ENCODE peak calls at places on chromosomes 11 and 22, in ten cellular contexts. One of them, this sample, is unnamed.

GRCh38 chr22:29306175-29306829 is at the start of gene GAS2L1:
- DNase-seq in cardiac muscle cell: peak; percentile 88
- DNase-seq in HCT116: peak; percentile 51
- DNase-seq in mesendoderm: peak; percentile 92
- DNase-seq in lower leg skin: peak; percentile 83
- DNase-seq in coronary artery: peak; percentile 91
- DNase-seq in pancreas: peak; percentile 89
- DNase-seq in naive thymus-derived CD4-positive, alpha-beta T cell: no peak
- DNase-seq in neural progenitor cell: peak; percentile 81
- DNase-seq in SJCRH30: peak; percentile 86
- DNase-seq in this sample: peak; percentile 95

GRCh38 chr11:15770798-15771414 is 585.4 kb downstream of the SOX6 start:
- DNase-seq in cardiac muscle cell: peak; percentile 66
- DNase-seq in HCT116: peak; percentile 13
- DNase-seq in mesendoderm: peak; percentile 77
- DNase-seq in lower leg skin: no peak
- DNase-seq in coronary artery: no peak
- DNase-seq in pancreas: no peak
- DNase-seq in naive thymus-derived CD4-positive, alpha-beta T cell: no peak
- DNase-seq in neural progenitor cell: peak; percentile 61
- DNase-seq in SJCRH30: peak; percentile 70
- DNase-seq in this sample: peak; percentile 57

GRCh38 chr11:133724116-133724515 is 121.2 kb downstream of the SPATA19 start:
- DNase-seq in cardiac muscle cell: no peak
- DNase-seq in HCT116: no peak
- DNase-seq in mesendoderm: no peak
- DNase-seq in lower leg skin: no peak
- DNase-seq in coronary artery: no peak
- DNase-seq in pancreas: no peak
- DNase-seq in naive thymus-derived CD4-positive, alpha-beta T cell: no peak
- DNase-seq in neural progenitor cell: no peak
- DNase-seq in SJCRH30: no peak
- DNase-seq in this sample: no peak

GRCh38 chr11:130609121-130610035 is 160.9 kb downstream of the ADAMTS15 start:
- DNase-seq in cardiac muscle cell: peak; percentile 95
- DNase-seq in HCT116: no peak
- DNase-seq in mesendoderm: peak; percentile 40
- DNase-seq in lower leg skin: peak; percentile 91
- DNase-seq in coronary artery: peak; percentile 97
- DNase-seq in pancreas: no peak
- DNase-seq in naive thymus-derived CD4-positive, alpha-beta T cell: no peak
- DNase-seq in neural progenitor cell: no peak
- DNase-seq in SJCRH30: no peak
- DNase-seq in this sample: peak; percentile 96

GRCh38 chr11:48169706-48170105 is 46.9 kb upstream of the OR4B1 start:
- DNase-seq in cardiac muscle cell: peak; percentile 73
- DNase-seq in HCT116: no peak
- DNase-seq in mesendoderm: no peak
- DNase-seq in lower leg skin: no peak
- DNase-seq in coronary artery: no peak
- DNase-seq in pancreas: no peak
- DNase-seq in naive thymus-derived CD4-positive, alpha-beta T cell: no peak
- DNase-seq in neural progenitor cell: no peak
- DNase-seq in SJCRH30: no peak
- DNase-seq in this sample: peak; percentile 80

GRCh38 chr11:50182486-50182885 is 149.8 kb downstream of the OR4C45 start:
- DNase-seq in cardiac muscle cell: no peak
- DNase-seq in HCT116: no peak
- DNase-seq in mesendoderm: no peak
- DNase-seq in lower leg skin: no peak
- DNase-seq in coronary artery: no peak
- DNase-seq in pancreas: no peak
- DNase-seq in naive thymus-derived CD4-positive, alpha-beta T cell: no peak
- DNase-seq in neural progenitor cell: no peak
- DNase-seq in SJCRH30: no peak
- DNase-seq in this sample: no peak

GRCh38 chr22:40107244-40107643 is 70.5 kb upstream of the TNRC6B start:
- DNase-seq in cardiac muscle cell: no peak
- DNase-seq in HCT116: no peak
- DNase-seq in mesendoderm: no peak
- DNase-seq in lower leg skin: no peak
- DNase-seq in coronary artery: no peak
- DNase-seq in pancreas: no peak
- DNase-seq in naive thymus-derived CD4-positive, alpha-beta T cell: no peak
- DNase-seq in neural progenitor cell: no peak
- DNase-seq in SJCRH30: no peak
- DNase-seq in this sample: no peak

GRCh38 chr11:129593098-129593497 is 217.4 kb downstream of the BARX2 start:
- DNase-seq in cardiac muscle cell: no peak
- DNase-seq in HCT116: no peak
- DNase-seq in mesendoderm: peak; percentile 92
- DNase-seq in lower leg skin: peak; percentile 75
- DNase-seq in coronary artery: no peak
- DNase-seq in pancreas: no peak
- DNase-seq in naive thymus-derived CD4-positive, alpha-beta T cell: no peak
- DNase-seq in neural progenitor cell: peak; percentile 11
- DNase-seq in SJCRH30: no peak
- DNase-seq in this sample: no peak

GRCh38 chr22:45977003-45977395 is at the start of gene WNT7B:
- DNase-seq in cardiac muscle cell: no peak
- DNase-seq in HCT116: peak; percentile 33
- DNase-seq in mesendoderm: peak; percentile 36
- DNase-seq in lower leg skin: no peak
- DNase-seq in coronary artery: no peak
- DNase-seq in pancreas: peak; percentile 72
- DNase-seq in naive thymus-derived CD4-positive, alpha-beta T cell: no peak
- DNase-seq in neural progenitor cell: peak; percentile 72
- DNase-seq in SJCRH30: no peak
- DNase-seq in this sample: no peak

GRCh38 chr11:129787518-129787917 is 28.1 kb upstream of the TMEM45B start:
- DNase-seq in cardiac muscle cell: no peak
- DNase-seq in HCT116: no peak
- DNase-seq in mesendoderm: no peak
- DNase-seq in lower leg skin: no peak
- DNase-seq in coronary artery: no peak
- DNase-seq in pancreas: no peak
- DNase-seq in naive thymus-derived CD4-positive, alpha-beta T cell: no peak
- DNase-seq in neural progenitor cell: no peak
- DNase-seq in SJCRH30: no peak
- DNase-seq in this sample: no peak

GRCh38 chr11:18669211-18669593 is 29.4 kb upstream of the TMEM86A start:
- DNase-seq in cardiac muscle cell: no peak
- DNase-seq in HCT116: peak; percentile 46
- DNase-seq in mesendoderm: no peak
- DNase-seq in lower leg skin: no peak
- DNase-seq in coronary artery: no peak
- DNase-seq in pancreas: no peak
- DNase-seq in naive thymus-derived CD4-positive, alpha-beta T cell: no peak
- DNase-seq in neural progenitor cell: no peak
- DNase-seq in SJCRH30: no peak
- DNase-seq in this sample: no peak

GRCh38 chr22:34567367-34567766 is 498.6 kb upstream of the ISX start:
- DNase-seq in cardiac muscle cell: no peak
- DNase-seq in HCT116: no peak
- DNase-seq in mesendoderm: peak; percentile 19
- DNase-seq in lower leg skin: no peak
- DNase-seq in coronary artery: no peak
- DNase-seq in pancreas: no peak
- DNase-seq in naive thymus-derived CD4-positive, alpha-beta T cell: no peak
- DNase-seq in neural progenitor cell: no peak
- DNase-seq in SJCRH30: no peak
- DNase-seq in this sample: no peak

GRCh38 chr11:10845589-10845988 is 12.3 kb downstream of the ZBED5 start:
- DNase-seq in cardiac muscle cell: no peak
- DNase-seq in HCT116: no peak
- DNase-seq in mesendoderm: no peak
- DNase-seq in lower leg skin: no peak
- DNase-seq in coronary artery: no peak
- DNase-seq in pancreas: no peak
- DNase-seq in naive thymus-derived CD4-positive, alpha-beta T cell: no peak
- DNase-seq in neural progenitor cell: no peak
- DNase-seq in SJCRH30: no peak
- DNase-seq in this sample: no peak

GRCh38 chr11:10846664-10847063 is 11.2 kb downstream of the ZBED5 start:
- DNase-seq in cardiac muscle cell: no peak
- DNase-seq in HCT116: no peak
- DNase-seq in mesendoderm: no peak
- DNase-seq in lower leg skin: no peak
- DNase-seq in coronary artery: no peak
- DNase-seq in pancreas: no peak
- DNase-seq in naive thymus-derived CD4-positive, alpha-beta T cell: no peak
- DNase-seq in neural progenitor cell: no peak
- DNase-seq in SJCRH30: no peak
- DNase-seq in this sample: no peak

GRCh38 chr11:10844816-10845215 is 13.0 kb downstream of the ZBED5 start:
- DNase-seq in cardiac muscle cell: no peak
- DNase-seq in HCT116: no peak
- DNase-seq in mesendoderm: no peak
- DNase-seq in lower leg skin: no peak
- DNase-seq in coronary artery: no peak
- DNase-seq in pancreas: no peak
- DNase-seq in naive thymus-derived CD4-positive, alpha-beta T cell: no peak
- DNase-seq in neural progenitor cell: no peak
- DNase-seq in SJCRH30: no peak
- DNase-seq in this sample: no peak

GRCh38 chr11:10844364-10844763 is 13.5 kb downstream of the ZBED5 start:
- DNase-seq in cardiac muscle cell: no peak
- DNase-seq in HCT116: no peak
- DNase-seq in mesendoderm: no peak
- DNase-seq in lower leg skin: no peak
- DNase-seq in coronary artery: no peak
- DNase-seq in pancreas: no peak
- DNase-seq in naive thymus-derived CD4-positive, alpha-beta T cell: no peak
- DNase-seq in neural progenitor cell: no peak
- DNase-seq in SJCRH30: no peak
- DNase-seq in this sample: no peak

DNA sequence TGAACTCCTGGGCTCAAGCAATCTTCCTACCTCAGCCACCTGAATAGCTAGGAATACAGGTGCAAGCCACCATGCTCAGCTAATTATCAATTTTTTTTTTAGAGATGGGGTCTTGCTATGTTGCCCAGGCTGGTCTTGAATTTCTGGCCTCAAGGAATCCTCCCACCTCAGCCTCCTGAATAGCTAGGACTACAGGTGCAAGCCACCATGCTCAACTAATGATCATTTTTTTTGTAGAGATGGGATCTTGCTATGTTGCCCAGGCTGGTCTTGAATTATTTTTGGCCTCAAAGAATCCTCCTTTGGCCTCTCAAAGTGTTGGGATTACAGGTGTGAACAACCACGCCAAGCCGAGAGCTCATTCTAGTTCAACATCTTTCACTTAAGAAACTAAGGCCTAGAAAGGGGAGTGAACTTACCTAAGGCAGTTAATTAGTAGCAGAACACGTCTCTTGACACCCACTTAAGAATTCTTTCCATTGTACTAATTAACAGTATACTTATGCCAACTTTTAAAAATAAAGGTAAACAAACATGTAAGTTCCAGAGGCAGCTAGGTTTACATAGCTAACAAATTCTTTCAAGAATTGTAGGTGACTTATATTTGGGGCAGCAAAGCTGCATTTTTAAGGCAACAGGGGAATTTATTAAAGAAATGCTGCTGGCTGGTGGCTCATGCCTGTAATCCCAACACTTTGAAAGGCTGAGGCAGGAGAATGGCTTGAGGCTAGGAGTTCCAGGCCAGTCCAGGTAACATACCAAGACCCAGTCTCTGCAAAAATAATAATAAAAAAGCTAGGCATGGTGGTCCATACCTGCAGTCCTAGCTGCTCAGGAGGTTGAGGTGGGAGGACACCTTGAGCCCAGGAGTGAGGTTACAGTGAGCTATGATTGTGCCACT is 9.6 kb downstream of the ZBED5 start:
- DNase-seq in cardiac muscle cell: no peak
- DNase-seq in HCT116: no peak
- DNase-seq in mesendoderm: no peak
- DNase-seq in lower leg skin: no peak
- DNase-seq in coronary artery: no peak
- DNase-seq in pancreas: no peak
- DNase-seq in naive thymus-derived CD4-positive, alpha-beta T cell: no peak
- DNase-seq in neural progenitor cell: no peak
- DNase-seq in SJCRH30: no peak
- DNase-seq in this sample: no peak
- H3K4me3 ChIP-seq in cardiac muscle cell: no peak overlapping the region
- H3K4me3 ChIP-seq in HCT116: no peak overlapping the region
- H3K4me3 ChIP-seq in mesendoderm: no peak overlapping the region
- H3K4me3 ChIP-seq in lower leg skin: no peak overlapping the region
- H3K4me3 ChIP-seq in coronary artery: no peak overlapping the region
- H3K4me3 ChIP-seq in pancreas: no peak overlapping the region
- H3K4me3 ChIP-seq in naive thymus-derived CD4-positive, alpha-beta T cell: no peak overlapping the region
- H3K4me3 ChIP-seq in neural progenitor cell: no peak overlapping the region
- H3K4me3 ChIP-seq in SJCRH30: no peak overlapping the region
- H3K4me3 ChIP-seq in this sample: no peak overlapping the region

DNA sequence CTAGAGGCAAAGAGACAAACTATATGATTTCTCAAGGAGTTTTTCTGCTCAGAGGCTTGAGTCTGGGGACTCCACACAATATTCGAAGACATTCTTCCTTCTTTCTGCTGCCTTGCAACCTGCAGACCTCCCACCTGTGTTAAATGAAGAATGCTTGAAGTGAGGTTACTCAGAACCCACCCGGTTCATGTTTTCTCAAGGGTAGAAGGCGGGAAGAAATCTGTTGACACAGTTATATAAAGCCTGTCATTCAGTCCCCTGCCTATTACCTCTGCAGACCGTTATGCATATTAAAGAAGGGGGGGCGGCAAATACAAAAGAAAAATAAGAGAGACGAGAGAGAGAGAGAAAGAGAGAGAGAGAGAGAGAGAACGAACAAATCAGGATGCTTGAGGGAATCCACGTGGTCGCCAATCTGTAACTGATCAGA is 2.2 kb upstream of the KMT2A start:
- DNase-seq in cardiac muscle cell: peak; percentile 48
- DNase-seq in HCT116: no peak
- DNase-seq in mesendoderm: no peak
- DNase-seq in lower leg skin: no peak
- DNase-seq in coronary artery: no peak
- DNase-seq in pancreas: no peak
- DNase-seq in naive thymus-derived CD4-positive, alpha-beta T cell: peak; percentile 50
- DNase-seq in neural progenitor cell: no peak
- DNase-seq in SJCRH30: no peak
- DNase-seq in this sample: no peak
- H3K4me3 ChIP-seq in cardiac muscle cell: peak overlapping the region; percentile 99
- H3K4me3 ChIP-seq in HCT116: no peak overlapping the region
- H3K4me3 ChIP-seq in mesendoderm: no peak overlapping the region
- H3K4me3 ChIP-seq in lower leg skin: no peak overlapping the region
- H3K4me3 ChIP-seq in coronary artery: peak overlapping the region; percentile 92
- H3K4me3 ChIP-seq in pancreas: peak overlapping the region; percentile 99
- H3K4me3 ChIP-seq in naive thymus-derived CD4-positive, alpha-beta T cell: peak overlapping the region; percentile 91
- H3K4me3 ChIP-seq in neural progenitor cell: peak overlapping the region; percentile 99
- H3K4me3 ChIP-seq in SJCRH30: peak overlapping the region; percentile 98
- H3K4me3 ChIP-seq in this sample: peak overlapping the region; percentile 84

GRCh38 chr11:3795131-3796092 is 1.9 kb downstream of the NUP98 start:
- DNase-seq in cardiac muscle cell: no peak
- DNase-seq in HCT116: no peak
- DNase-seq in mesendoderm: no peak
- DNase-seq in lower leg skin: no peak
- DNase-seq in coronary artery: no peak
- DNase-seq in pancreas: no peak
- DNase-seq in naive thymus-derived CD4-positive, alpha-beta T cell: no peak
- DNase-seq in neural progenitor cell: no peak
- DNase-seq in SJCRH30: no peak
- DNase-seq in this sample: no peak
- H3K4me3 ChIP-seq in cardiac muscle cell: peak overlapping the region; percentile 41
- H3K4me3 ChIP-seq in HCT116: peak overlapping the region; percentile 100
- H3K4me3 ChIP-seq in mesendoderm: peak overlapping the region; percentile 92
- H3K4me3 ChIP-seq in lower leg skin: no peak overlapping the region
- H3K4me3 ChIP-seq in coronary artery: peak overlapping the region; percentile 92
- H3K4me3 ChIP-seq in pancreas: peak overlapping the region; percentile 99
- H3K4me3 ChIP-seq in naive thymus-derived CD4-positive, alpha-beta T cell: peak overlapping the region; percentile 96
- H3K4me3 ChIP-seq in neural progenitor cell: peak overlapping the region; percentile 86
- H3K4me3 ChIP-seq in SJCRH30: peak overlapping the region; percentile 82
- H3K4me3 ChIP-seq in this sample: peak overlapping the region; percentile 90

GRCh38 chr11:65928667-65929066 is 9.4 kb downstream of the DRAP1 start:
- DNase-seq in cardiac muscle cell: no peak
- DNase-seq in HCT116: no peak
- DNase-seq in mesendoderm: no peak
- DNase-seq in lower leg skin: no peak
- DNase-seq in coronary artery: no peak
- DNase-seq in pancreas: no peak
- DNase-seq in naive thymus-derived CD4-positive, alpha-beta T cell: no peak
- DNase-seq in neural progenitor cell: no peak
- DNase-seq in SJCRH30: no peak
- DNase-seq in this sample: no peak
- H3K4me3 ChIP-seq in cardiac muscle cell: no peak overlapping the region
- H3K4me3 ChIP-seq in HCT116: no peak overlapping the region
- H3K4me3 ChIP-seq in mesendoderm: no peak overlapping the region
- H3K4me3 ChIP-seq in lower leg skin: no peak overlapping the region
- H3K4me3 ChIP-seq in coronary artery: no peak overlapping the region
- H3K4me3 ChIP-seq in pancreas: no peak overlapping the region
- H3K4me3 ChIP-seq in naive thymus-derived CD4-positive, alpha-beta T cell: no peak overlapping the region
- H3K4me3 ChIP-seq in neural progenitor cell: no peak overlapping the region
- H3K4me3 ChIP-seq in SJCRH30: no peak overlapping the region
- H3K4me3 ChIP-seq in this sample: no peak overlapping the region

This sample was measured in right cardiac atrium.